ENCODE peak calls at places on chromosomes 12 and 14, in six cellular contexts. E is tibial nerve, T is A549, Q is adrenal gland, J is stomach, P is GM12891. H is an unnamed sample.

GRCh38 chr14:42163136-42163535 is 556.5 kb downstream of the LRFN5 start:
- DNase-seq in E (no peak), T (no peak), Q (no peak), J (no peak), P (no peak), H (no peak)

GRCh38 chr12:121227294-121227693 is 17.4 kb downstream of the P2RX4 start:
- DNase-seq in E (no peak), T (no peak), Q (no peak), J (peak; percentile 90), P (no peak), H (no peak)

GRCh38 chr12:81450920-81451739 is 308.0 kb downstream of the PPFIA2 start:
- DNase-seq in E (no peak), T (peak; percentile 15), Q (peak; percentile 43), J (no peak), P (no peak), H (peak; percentile 15)

GRCh38 chr14:74886001-74886400 is 4.3 kb downstream of the DLST start:
- DNase-seq in E (no peak), T (no peak), Q (no peak), J (no peak), P (no peak), H (no peak)

GRCh38 chr14:29016050-29016900 is 249.7 kb downstream of the FOXG1 start:
- DNase-seq in E (no peak), T (no peak), Q (peak; percentile 18), J (no peak), P (peak; percentile 3), H (no peak)

GRCh38 chr12:45235087-45236025 is 19.5 kb downstream of the ANO6 start:
- DNase-seq in E (no peak), T (peak; percentile 45), Q (no peak), J (no peak), P (no peak), H (peak; percentile 14)

GRCh38 chr14:96502621-96503251 is 554 bp downstream of the PAPOLA start:
- DNase-seq in E (no peak), T (peak; percentile 51), Q (peak; percentile 63), J (peak; percentile 59), P (peak; percentile 52), H (peak; percentile 48)

GRCh38 chr12:130097798-130098255 is 64.4 kb upstream of the FZD10 start:
- DNase-seq in E (no peak), T (no peak), Q (no peak), J (no peak), P (no peak), H (no peak)

GRCh38 chr14:72916174-72916573 is 10.1 kb upstream of the DCAF4 start:
- DNase-seq in E (no peak), T (no peak), Q (no peak), J (no peak), P (no peak), H (no peak)

GRCh38 chr14:93032301-93032929 is 83.3 kb downstream of the ITPK1 start:
- DNase-seq in E (no peak), T (no peak), Q (peak; percentile 69), J (no peak), P (no peak), H (no peak)

GRCh38 chr12:103523771-103524170 is 28.0 kb upstream of the C12orf42 start:
- DNase-seq in E (no peak), T (no peak), Q (no peak), J (no peak), P (no peak), H (no peak)

GRCh38 chr14:37429618-37430017 is 165.4 kb downstream of the FOXA1 start:
- DNase-seq in E (no peak), T (no peak), Q (no peak), J (no peak), P (no peak), H (no peak)

GRCh38 chr12:5827591-5827990 is 117.5 kb downstream of the ANO2 start:
- DNase-seq in E (no peak), T (no peak), Q (no peak), J (no peak), P (no peak), H (no peak)

GRCh38 chr14:68109132-68109531 is 289.6 kb downstream of the RAD51B start:
- DNase-seq in E (no peak), T (no peak), Q (no peak), J (no peak), P (no peak), H (no peak)

GRCh38 chr12:42944516-42944915 is 355.0 kb upstream of the PRICKLE1 start:
- DNase-seq in E (no peak), T (no peak), Q (no peak), J (no peak), P (no peak), H (no peak)
- TF ChIP-seq POLR2A in E (no peak), T (no peak), Q (no peak), J (no peak), P (no peak), H (no peak)

DNA sequence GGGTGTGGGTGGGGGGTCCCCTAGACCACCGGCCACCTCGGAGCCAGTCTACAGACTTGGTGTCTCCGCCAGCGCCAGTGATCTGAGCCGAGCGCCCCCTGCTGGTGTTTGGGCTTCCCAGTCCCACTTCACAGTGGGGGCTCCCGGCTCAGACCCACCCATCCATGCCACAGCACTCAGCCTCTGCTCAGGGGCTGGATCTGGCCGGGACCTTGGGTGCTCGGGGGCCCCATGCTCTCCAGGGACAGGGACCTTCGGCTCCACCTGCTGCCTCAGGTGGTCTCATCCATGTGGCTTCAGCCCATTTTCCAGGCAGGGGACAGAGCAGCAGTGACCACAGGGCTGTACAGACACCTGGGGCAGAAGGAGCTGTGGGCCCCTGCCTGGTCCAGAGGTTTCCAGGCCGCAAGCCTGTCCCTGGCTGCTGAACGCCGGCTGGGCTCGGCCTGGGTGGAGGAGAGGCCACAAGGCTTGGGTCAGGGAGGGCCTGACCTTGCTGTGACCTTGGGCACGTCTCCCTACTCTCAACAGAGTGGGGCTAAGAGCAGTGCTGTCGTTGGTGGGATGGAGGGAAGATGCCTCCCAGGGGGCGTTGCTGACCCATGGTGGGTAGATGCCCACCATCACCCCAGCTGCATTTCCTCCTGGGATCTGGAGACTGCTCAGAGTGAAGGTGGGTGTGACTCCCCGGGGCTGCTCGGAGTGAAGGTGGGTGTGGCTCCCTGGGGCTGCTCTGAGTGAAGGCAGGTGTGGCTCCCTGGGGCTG is 86.3 kb downstream of the KIF26A start:
- DNase-seq in E (no peak), T (peak; percentile 35), Q (peak; percentile 59), J (no peak), P (peak; percentile 62), H (no peak)
- TF ChIP-seq POLR2A in E (no peak), T (no peak), Q (no peak), J (no peak), P (no peak), H (no peak)

DNA sequence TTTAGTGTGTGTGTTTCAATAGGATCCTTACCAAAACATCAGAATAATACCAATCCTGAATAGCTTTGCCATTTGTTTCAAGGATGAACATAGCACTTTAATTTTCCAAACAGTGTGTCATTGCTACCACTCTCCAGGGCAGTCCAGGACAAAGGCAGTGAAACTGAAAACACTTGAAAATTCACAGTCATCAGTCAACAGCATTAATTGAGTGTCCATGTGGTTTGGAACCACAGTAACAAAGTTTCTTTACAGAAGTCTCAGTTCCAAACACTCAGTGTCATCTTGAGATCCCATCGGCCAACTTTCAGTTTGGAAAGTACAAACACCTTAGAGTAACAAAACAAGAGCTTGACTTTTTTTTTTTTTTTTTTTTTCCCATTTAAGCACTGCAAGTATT is 228.4 kb upstream of the SOX5 start:
- DNase-seq in E (no peak), T (no peak), Q (no peak), J (no peak), P (no peak), H (no peak)
- TF ChIP-seq POLR2A in E (no peak), T (no peak), Q (no peak), J (no peak), P (no peak), H (no peak)

DNA sequence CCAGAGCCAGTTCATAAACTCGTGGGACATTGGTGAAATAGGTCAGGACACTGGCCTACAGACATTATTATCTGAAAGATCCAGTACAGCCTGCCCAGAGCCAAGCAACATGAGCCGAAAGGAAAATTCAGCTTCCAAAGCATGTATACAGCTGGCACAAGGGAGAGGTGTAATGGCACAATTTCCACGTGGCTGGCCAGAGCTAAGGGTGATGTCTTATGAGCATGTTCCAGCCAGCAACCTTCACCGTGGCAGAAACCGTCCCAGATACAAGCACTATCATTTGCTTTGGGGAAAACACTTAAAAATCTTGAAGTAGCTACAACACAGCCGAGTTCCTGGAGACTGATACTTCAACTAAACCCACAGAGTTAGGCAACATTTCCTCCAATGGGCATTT is 44.6 kb downstream of the CORO1C start:
- DNase-seq in E (no peak), T (no peak), Q (peak; percentile 52), J (no peak), P (no peak), H (no peak)
- TF ChIP-seq POLR2A in E (no peak), T (no peak), Q (no peak), J (no peak), P (no peak), H (no peak)

DNA sequence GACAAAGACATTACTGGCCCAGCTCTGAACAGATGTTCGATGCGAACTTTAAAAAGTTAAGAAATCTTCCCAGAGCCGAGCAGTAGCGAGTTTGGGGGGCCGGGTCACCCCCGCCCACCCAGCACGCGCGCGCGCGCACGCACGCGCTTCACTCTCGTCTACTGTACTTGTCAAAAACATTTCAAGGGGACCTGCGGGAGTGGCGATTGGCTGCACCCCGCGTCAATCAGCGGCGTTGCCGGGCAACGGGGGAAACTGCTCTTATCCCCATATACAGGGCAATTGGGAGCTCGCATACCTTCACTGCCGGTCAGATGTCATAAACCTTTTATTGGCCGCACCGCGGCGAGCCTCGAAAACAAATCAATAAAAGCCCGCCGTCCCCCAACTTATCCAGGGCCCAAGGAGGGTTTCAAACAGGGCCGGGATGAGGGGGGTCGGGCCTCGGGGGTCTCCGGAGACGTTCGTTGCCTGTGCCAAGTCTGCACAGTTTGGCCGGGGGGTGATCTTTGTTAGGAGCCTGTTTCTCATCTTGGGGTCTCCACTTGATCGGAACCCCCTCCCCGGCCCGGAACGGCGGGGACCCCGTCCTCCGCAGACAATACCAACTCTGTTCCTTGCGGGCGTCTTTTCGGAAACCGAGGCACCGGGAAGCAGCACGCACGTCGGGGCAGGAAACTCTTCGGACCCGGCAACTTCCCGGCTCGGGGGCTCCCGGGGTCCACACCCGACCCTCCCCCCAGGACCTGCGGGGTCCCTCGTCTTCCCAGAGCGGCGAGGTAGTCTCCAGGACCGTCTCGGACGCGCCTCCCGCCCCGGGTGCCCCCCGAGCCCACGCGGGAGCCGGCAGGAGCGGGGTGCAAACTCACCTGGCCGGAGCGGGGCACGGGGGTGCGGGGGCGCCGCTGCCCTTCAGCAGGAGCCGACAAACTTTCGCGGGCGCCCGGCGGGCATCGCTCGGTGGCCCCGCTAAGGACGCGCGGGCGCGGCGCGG is 734 bp downstream of the FOXN3 start:
- DNase-seq in E (peak; percentile 97), T (peak; percentile 99), Q (peak; percentile 97), J (peak; percentile 98), P (peak; percentile 96), H (peak; percentile 94)
- TF ChIP-seq POLR2A in E (no peak), T (no peak), Q (peak; percentile 6), J (no peak), P (no peak), H (no peak)

GRCh38 chr12:124497658-124498057 is 69.8 kb downstream of the NCOR2 start:
- DNase-seq in E (peak; percentile 66), T (no peak), Q (peak; percentile 85), J (no peak), P (no peak), H (no peak)
- TF ChIP-seq POLR2A in E (no peak), T (no peak), Q (no peak), J (no peak), P (no peak), H (no peak)